ENCODE peak calls at places on chromosomes 7 and 10, in six cellular contexts. E, Y, L, T, K and C are unnamed samples.

GRCh38 chr7:151686826-151687225 is 167.1 kb upstream of the RHEB start:
- DNase-seq in E (no peak), Y (no peak), L (no peak), T (no peak), K (no peak), C (no peak)

GRCh38 chr10:122375761-122376160 is 1.3 kb downstream of the PLEKHA1 start:
- DNase-seq in E (no peak), Y (no peak), L (no peak), T (no peak), K (no peak), C (no peak)

GRCh38 chr7:154781369-154782303 is 221.3 kb downstream of the PAXIP1 start:
- DNase-seq in E (no peak), Y (no peak), L (no peak), T (no peak), K (no peak), C (no peak)

GRCh38 chr10:46284286-46285229 is 2.2 kb upstream of the ANTXRL start:
- DNase-seq in E (peak; percentile 81), Y (no peak), L (peak; percentile 75), T (peak; percentile 54), K (peak; percentile 88), C (peak; percentile 83)

GRCh38 chr7:130277763-130278643 is 11.3 kb downstream of the CPA2 start:
- DNase-seq in E (no peak), Y (no peak), L (no peak), T (no peak), K (peak; percentile 78), C (no peak)

GRCh38 chr10:112952282-112952991 is 2.4 kb downstream of the TCF7L2 start:
- DNase-seq in E (no peak), Y (no peak), L (no peak), T (no peak), K (peak; percentile 63), C (no peak)

GRCh38 chr7:120402801-120403200 is 129.8 kb downstream of the KCND2 start:
- DNase-seq in E (no peak), Y (no peak), L (no peak), T (no peak), K (no peak), C (no peak)

GRCh38 chr7:129989466-129989865 is 36.7 kb upstream of the UBE2H start:
- DNase-seq in E (no peak), Y (no peak), L (peak; percentile 49), T (peak; percentile 58), K (no peak), C (no peak)

GRCh38 chr7:78323118-78323517 is 524.5 kb downstream of the PHTF2 start:
- DNase-seq in E (no peak), Y (no peak), L (no peak), T (no peak), K (no peak), C (no peak)

GRCh38 chr10:10589540-10589939 is 428.1 kb upstream of the CELF2 start:
- DNase-seq in E (no peak), Y (no peak), L (no peak), T (no peak), K (no peak), C (no peak)

GRCh38 chr10:70432101-70432500 is 9.4 kb downstream of the NODAL start:
- DNase-seq in E (no peak), Y (no peak), L (no peak), T (no peak), K (no peak), C (no peak)

GRCh38 chr7:26900283-26900682 is 35.9 kb upstream of the SKAP2 start:
- DNase-seq in E (no peak), Y (no peak), L (no peak), T (no peak), K (no peak), C (no peak)

GRCh38 chr10:104336829-104337526 is 1.3 kb downstream of the ITPRIP start:
- DNase-seq in E (no peak), Y (no peak), L (no peak), T (no peak), K (no peak), C (no peak)

GRCh38 chr10:22243321-22243720 is 25.5 kb upstream of the EBLN1 start:
- DNase-seq in E (no peak), Y (no peak), L (no peak), T (no peak), K (no peak), C (no peak)

GRCh38 chr7:135416431-135416830 is 93.5 kb downstream of the CNOT4 start:
- DNase-seq in E (no peak), Y (no peak), L (no peak), T (no peak), K (no peak), C (no peak)

GRCh38 chr10:100812978-100813377 is 67.6 kb downstream of the PAX2 start:
- DNase-seq in E (no peak), Y (no peak), L (no peak), T (no peak), K (no peak), C (no peak)

GRCh38 chr10:3935141-3935540 is 150.1 kb upstream of the KLF6 start:
- DNase-seq in E (no peak), Y (no peak), L (peak; percentile 68), T (no peak), K (peak; percentile 70), C (no peak)

GRCh38 chr10:3755440-3756359 is 29.3 kb downstream of the KLF6 start:
- DNase-seq in E (no peak), Y (no peak), L (no peak), T (no peak), K (no peak), C (no peak)

GRCh38 chr7:159000859-159001435 is 143.7 kb downstream of the VIPR2 start:
- DNase-seq in E (no peak), Y (no peak), L (no peak), T (no peak), K (no peak), C (no peak)

GRCh38 chr10:15579605-15580004 is 140.1 kb downstream of the ITGA8 start:
- DNase-seq in E (no peak), Y (no peak), L (no peak), T (no peak), K (no peak), C (no peak)

GRCh38 chr7:66413379-66414114 is 208.4 kb downstream of the TPST1 start:
- DNase-seq in E (peak; percentile 75), Y (no peak), L (peak; percentile 87), T (peak; percentile 86), K (peak; percentile 90), C (peak; percentile 93)

GRCh38 chr10:71323407-71323806 is 4.3 kb downstream of the SLC29A3 start:
- DNase-seq in E (no peak), Y (no peak), L (peak; percentile 30), T (no peak), K (no peak), C (no peak)

GRCh38 chr10:122441961-122442360 is 12.5 kb upstream of the ARMS2 start:
- DNase-seq in E (no peak), Y (no peak), L (no peak), T (no peak), K (no peak), C (no peak)

GRCh38 chr7:77538186-77538907 is 1.3 kb downstream of the PTPN12 start:
- DNase-seq in E (no peak), Y (no peak), L (no peak), T (no peak), K (peak; percentile 91), C (no peak)

GRCh38 chr10:30818010-30818660 is 188.6 kb upstream of the LYZL2 start:
- DNase-seq in E (no peak), Y (no peak), L (no peak), T (no peak), K (peak; percentile 71), C (no peak)

GRCh38 chr7:98110249-98111022 is 3.8 kb downstream of the LMTK2 start:
- DNase-seq in E (no peak), Y (no peak), L (no peak), T (no peak), K (no peak), C (no peak)

GRCh38 chr7:50718311-50718710 is 64.4 kb downstream of the GRB10 start:
- DNase-seq in E (no peak), Y (no peak), L (no peak), T (no peak), K (no peak), C (no peak)

GRCh38 chr10:28842321-28842720 is 165.0 kb downstream of the BAMBI start:
- DNase-seq in E (no peak), Y (no peak), L (no peak), T (no peak), K (no peak), C (no peak)

GRCh38 chr10:28811639-28812349 is 134.5 kb downstream of the BAMBI start:
- DNase-seq in E (no peak), Y (no peak), L (no peak), T (no peak), K (no peak), C (no peak)

GRCh38 chr7:151709141-151710038 is 167.5 kb downstream of the PRKAG2 start:
- DNase-seq in E (no peak), Y (no peak), L (no peak), T (no peak), K (no peak), C (no peak)

GRCh38 chr7:43639858-43640491 is 57.1 kb downstream of the STK17A start:
- DNase-seq in E (no peak), Y (peak; percentile 73), L (no peak), T (no peak), K (peak; percentile 72), C (no peak)

GRCh38 chr7:47474937-47475879 is 106.7 kb downstream of the TNS3 start:
- DNase-seq in E (no peak), Y (no peak), L (no peak), T (no peak), K (peak; percentile 83), C (no peak)

GRCh38 chr7:138865843-138866242 is 67.8 kb upstream of the ATP6V0A4 start:
- DNase-seq in E (no peak), Y (no peak), L (peak; percentile 56), T (no peak), K (no peak), C (no peak)

GRCh38 chr10:19411119-19411518 is 362.5 kb downstream of the MALRD1 start:
- DNase-seq in E (no peak), Y (no peak), L (no peak), T (no peak), K (no peak), C (no peak)

GRCh38 chr7:40199076-40199802 is 64.4 kb downstream of the SUGCT start:
- DNase-seq in E (no peak), Y (no peak), L (no peak), T (no peak), K (no peak), C (no peak)

GRCh38 chr10:80405035-80405434 is 3.3 kb upstream of the PRXL2A start:
- DNase-seq in E (no peak), Y (no peak), L (no peak), T (no peak), K (no peak), C (no peak)

GRCh38 chr7:129150199-129150996 is 5.9 kb downstream of the TSPAN33 start:
- DNase-seq in E (no peak), Y (no peak), L (no peak), T (no peak), K (no peak), C (no peak)

GRCh38 chr10:108249940-108250339 is 1085.4 kb upstream of the SORCS1 start:
- DNase-seq in E (no peak), Y (no peak), L (no peak), T (no peak), K (no peak), C (no peak)

GRCh38 chr10:25682203-25682950 is 251.7 kb upstream of the MYO3A start:
- DNase-seq in E (no peak), Y (no peak), L (no peak), T (no peak), K (no peak), C (no peak)